ENCODE peak calls at places on chromosomes 11 and 22, in nine cellular contexts. One of them, this sample, is unnamed.

GRCh38 chr11:5891216-5891800 is 1.7 kb upstream of the OR52E5 start:
- DNase-seq in stimulated activated CD4-positive, alpha-beta T cell treated with anti-CD3 and anti-CD28 coated beads, Interleukin-15, amount 100 ng/mL, for 1 hour: no peak
- DNase-seq in stimulated activated CD8-positive, alpha-beta memory T cell treated with anti-CD3 and anti-CD28 coated beads, Interleukin-15, amount 100 ng/mL, for 4 hours: no peak
- DNase-seq in GM10248: no peak
- DNase-seq in activated CD8-positive, alpha-beta T cell treated with anti-CD3 and anti-CD28 coated beads, Interleukin-2, amount 10 ng/mL, durations not matched to agents 7 days and 5 days: no peak
- DNase-seq in hypothalamus: no peak
- DNase-seq in mucosa of gallbladder: no peak
- DNase-seq in mesenchymal stem cell: peak
- DNase-seq in NCI-H1092 treated with DMSO at 0.1 percent for 48 hours: peak
- DNase-seq in this sample: no peak

GRCh38 chr22:17724241-17724640 is 50.0 kb downstream of the BID start:
- DNase-seq in stimulated activated CD4-positive, alpha-beta T cell treated with anti-CD3 and anti-CD28 coated beads, Interleukin-15, amount 100 ng/mL, for 1 hour: no peak
- DNase-seq in stimulated activated CD8-positive, alpha-beta memory T cell treated with anti-CD3 and anti-CD28 coated beads, Interleukin-15, amount 100 ng/mL, for 4 hours: no peak
- DNase-seq in GM10248: no peak
- DNase-seq in activated CD8-positive, alpha-beta T cell treated with anti-CD3 and anti-CD28 coated beads, Interleukin-2, amount 10 ng/mL, durations not matched to agents 7 days and 5 days: no peak
- DNase-seq in hypothalamus: no peak
- DNase-seq in mucosa of gallbladder: no peak
- DNase-seq in mesenchymal stem cell: no peak
- DNase-seq in NCI-H1092 treated with DMSO at 0.1 percent for 48 hours: no peak
- DNase-seq in this sample: no peak

GRCh38 chr22:33710326-33710725 is 209.9 kb downstream of the LARGE1 start:
- DNase-seq in stimulated activated CD4-positive, alpha-beta T cell treated with anti-CD3 and anti-CD28 coated beads, Interleukin-15, amount 100 ng/mL, for 1 hour: no peak
- DNase-seq in stimulated activated CD8-positive, alpha-beta memory T cell treated with anti-CD3 and anti-CD28 coated beads, Interleukin-15, amount 100 ng/mL, for 4 hours: no peak
- DNase-seq in GM10248: no peak
- DNase-seq in activated CD8-positive, alpha-beta T cell treated with anti-CD3 and anti-CD28 coated beads, Interleukin-2, amount 10 ng/mL, durations not matched to agents 7 days and 5 days: no peak
- DNase-seq in hypothalamus: no peak
- DNase-seq in mucosa of gallbladder: no peak
- DNase-seq in mesenchymal stem cell: no peak
- DNase-seq in NCI-H1092 treated with DMSO at 0.1 percent for 48 hours: no peak
- DNase-seq in this sample: no peak

GRCh38 chr11:97995874-97996273 is 1024.9 kb upstream of the CNTN5 start:
- DNase-seq in stimulated activated CD4-positive, alpha-beta T cell treated with anti-CD3 and anti-CD28 coated beads, Interleukin-15, amount 100 ng/mL, for 1 hour: no peak
- DNase-seq in stimulated activated CD8-positive, alpha-beta memory T cell treated with anti-CD3 and anti-CD28 coated beads, Interleukin-15, amount 100 ng/mL, for 4 hours: no peak
- DNase-seq in GM10248: no peak
- DNase-seq in activated CD8-positive, alpha-beta T cell treated with anti-CD3 and anti-CD28 coated beads, Interleukin-2, amount 10 ng/mL, durations not matched to agents 7 days and 5 days: no peak
- DNase-seq in hypothalamus: no peak
- DNase-seq in mucosa of gallbladder: no peak
- DNase-seq in mesenchymal stem cell: no peak
- DNase-seq in NCI-H1092 treated with DMSO at 0.1 percent for 48 hours: no peak
- DNase-seq in this sample: no peak

GRCh38 chr22:47322854-47323253 is 560.4 kb downstream of the TBC1D22A start:
- DNase-seq in stimulated activated CD4-positive, alpha-beta T cell treated with anti-CD3 and anti-CD28 coated beads, Interleukin-15, amount 100 ng/mL, for 1 hour: no peak
- DNase-seq in stimulated activated CD8-positive, alpha-beta memory T cell treated with anti-CD3 and anti-CD28 coated beads, Interleukin-15, amount 100 ng/mL, for 4 hours: no peak
- DNase-seq in GM10248: no peak
- DNase-seq in activated CD8-positive, alpha-beta T cell treated with anti-CD3 and anti-CD28 coated beads, Interleukin-2, amount 10 ng/mL, durations not matched to agents 7 days and 5 days: no peak
- DNase-seq in hypothalamus: no peak
- DNase-seq in mucosa of gallbladder: no peak
- DNase-seq in mesenchymal stem cell: no peak
- DNase-seq in NCI-H1092 treated with DMSO at 0.1 percent for 48 hours: peak
- DNase-seq in this sample: peak

GRCh38 chr11:69003301-69003865 is 9.7 kb downstream of the MRGPRF start:
- DNase-seq in stimulated activated CD4-positive, alpha-beta T cell treated with anti-CD3 and anti-CD28 coated beads, Interleukin-15, amount 100 ng/mL, for 1 hour: no peak
- DNase-seq in stimulated activated CD8-positive, alpha-beta memory T cell treated with anti-CD3 and anti-CD28 coated beads, Interleukin-15, amount 100 ng/mL, for 4 hours: no peak
- DNase-seq in GM10248: no peak
- DNase-seq in activated CD8-positive, alpha-beta T cell treated with anti-CD3 and anti-CD28 coated beads, Interleukin-2, amount 10 ng/mL, durations not matched to agents 7 days and 5 days: no peak
- DNase-seq in hypothalamus: no peak
- DNase-seq in mucosa of gallbladder: no peak
- DNase-seq in mesenchymal stem cell: no peak
- DNase-seq in NCI-H1092 treated with DMSO at 0.1 percent for 48 hours: no peak
- DNase-seq in this sample: no peak

GRCh38 chr22:41939981-41940852 is 6.7 kb downstream of the CENPM start:
- DNase-seq in stimulated activated CD4-positive, alpha-beta T cell treated with anti-CD3 and anti-CD28 coated beads, Interleukin-15, amount 100 ng/mL, for 1 hour: peak
- DNase-seq in stimulated activated CD8-positive, alpha-beta memory T cell treated with anti-CD3 and anti-CD28 coated beads, Interleukin-15, amount 100 ng/mL, for 4 hours: peak
- DNase-seq in GM10248: peak
- DNase-seq in activated CD8-positive, alpha-beta T cell treated with anti-CD3 and anti-CD28 coated beads, Interleukin-2, amount 10 ng/mL, durations not matched to agents 7 days and 5 days: peak
- DNase-seq in hypothalamus: no peak
- DNase-seq in mucosa of gallbladder: peak
- DNase-seq in mesenchymal stem cell: peak
- DNase-seq in NCI-H1092 treated with DMSO at 0.1 percent for 48 hours: peak
- DNase-seq in this sample: peak

GRCh38 chr11:34318111-34319037 is 39.4 kb downstream of the ABTB2 start:
- DNase-seq in stimulated activated CD4-positive, alpha-beta T cell treated with anti-CD3 and anti-CD28 coated beads, Interleukin-15, amount 100 ng/mL, for 1 hour: no peak
- DNase-seq in stimulated activated CD8-positive, alpha-beta memory T cell treated with anti-CD3 and anti-CD28 coated beads, Interleukin-15, amount 100 ng/mL, for 4 hours: no peak
- DNase-seq in GM10248: no peak
- DNase-seq in activated CD8-positive, alpha-beta T cell treated with anti-CD3 and anti-CD28 coated beads, Interleukin-2, amount 10 ng/mL, durations not matched to agents 7 days and 5 days: no peak
- DNase-seq in hypothalamus: no peak
- DNase-seq in mucosa of gallbladder: peak
- DNase-seq in mesenchymal stem cell: peak
- DNase-seq in NCI-H1092 treated with DMSO at 0.1 percent for 48 hours: no peak
- DNase-seq in this sample: no peak

GRCh38 chr22:46287873-46288751 is 8.6 kb upstream of the GTSE1 start:
- DNase-seq in stimulated activated CD4-positive, alpha-beta T cell treated with anti-CD3 and anti-CD28 coated beads, Interleukin-15, amount 100 ng/mL, for 1 hour: no peak
- DNase-seq in stimulated activated CD8-positive, alpha-beta memory T cell treated with anti-CD3 and anti-CD28 coated beads, Interleukin-15, amount 100 ng/mL, for 4 hours: no peak
- DNase-seq in GM10248: peak
- DNase-seq in activated CD8-positive, alpha-beta T cell treated with anti-CD3 and anti-CD28 coated beads, Interleukin-2, amount 10 ng/mL, durations not matched to agents 7 days and 5 days: peak
- DNase-seq in hypothalamus: no peak
- DNase-seq in mucosa of gallbladder: peak
- DNase-seq in mesenchymal stem cell: no peak
- DNase-seq in NCI-H1092 treated with DMSO at 0.1 percent for 48 hours: no peak
- DNase-seq in this sample: no peak

GRCh38 chr11:127470485-127470884 is 469.9 kb upstream of the KIRREL3 start:
- DNase-seq in stimulated activated CD4-positive, alpha-beta T cell treated with anti-CD3 and anti-CD28 coated beads, Interleukin-15, amount 100 ng/mL, for 1 hour: no peak
- DNase-seq in stimulated activated CD8-positive, alpha-beta memory T cell treated with anti-CD3 and anti-CD28 coated beads, Interleukin-15, amount 100 ng/mL, for 4 hours: no peak
- DNase-seq in GM10248: no peak
- DNase-seq in activated CD8-positive, alpha-beta T cell treated with anti-CD3 and anti-CD28 coated beads, Interleukin-2, amount 10 ng/mL, durations not matched to agents 7 days and 5 days: no peak
- DNase-seq in hypothalamus: no peak
- DNase-seq in mucosa of gallbladder: no peak
- DNase-seq in mesenchymal stem cell: peak
- DNase-seq in NCI-H1092 treated with DMSO at 0.1 percent for 48 hours: peak
- DNase-seq in this sample: peak

GRCh38 chr11:827146-827860 is 416 bp upstream of the CRACR2B start:
- DNase-seq in stimulated activated CD4-positive, alpha-beta T cell treated with anti-CD3 and anti-CD28 coated beads, Interleukin-15, amount 100 ng/mL, for 1 hour: no peak
- DNase-seq in stimulated activated CD8-positive, alpha-beta memory T cell treated with anti-CD3 and anti-CD28 coated beads, Interleukin-15, amount 100 ng/mL, for 4 hours: no peak
- DNase-seq in GM10248: peak
- DNase-seq in activated CD8-positive, alpha-beta T cell treated with anti-CD3 and anti-CD28 coated beads, Interleukin-2, amount 10 ng/mL, durations not matched to agents 7 days and 5 days: peak
- DNase-seq in hypothalamus: no peak
- DNase-seq in mucosa of gallbladder: no peak
- DNase-seq in mesenchymal stem cell: no peak
- DNase-seq in NCI-H1092 treated with DMSO at 0.1 percent for 48 hours: no peak
- DNase-seq in this sample: peak

GRCh38 chr22:42585096-42585495 is 29.6 kb downstream of the POLDIP3 start:
- DNase-seq in stimulated activated CD4-positive, alpha-beta T cell treated with anti-CD3 and anti-CD28 coated beads, Interleukin-15, amount 100 ng/mL, for 1 hour: no peak
- DNase-seq in stimulated activated CD8-positive, alpha-beta memory T cell treated with anti-CD3 and anti-CD28 coated beads, Interleukin-15, amount 100 ng/mL, for 4 hours: no peak
- DNase-seq in GM10248: no peak
- DNase-seq in activated CD8-positive, alpha-beta T cell treated with anti-CD3 and anti-CD28 coated beads, Interleukin-2, amount 10 ng/mL, durations not matched to agents 7 days and 5 days: no peak
- DNase-seq in hypothalamus: no peak
- DNase-seq in mucosa of gallbladder: no peak
- DNase-seq in mesenchymal stem cell: no peak
- DNase-seq in NCI-H1092 treated with DMSO at 0.1 percent for 48 hours: no peak
- DNase-seq in this sample: no peak

GRCh38 chr22:37184816-37185541 is 3.1 kb downstream of the C1QTNF6 start:
- DNase-seq in stimulated activated CD4-positive, alpha-beta T cell treated with anti-CD3 and anti-CD28 coated beads, Interleukin-15, amount 100 ng/mL, for 1 hour: no peak
- DNase-seq in stimulated activated CD8-positive, alpha-beta memory T cell treated with anti-CD3 and anti-CD28 coated beads, Interleukin-15, amount 100 ng/mL, for 4 hours: no peak
- DNase-seq in GM10248: no peak
- DNase-seq in activated CD8-positive, alpha-beta T cell treated with anti-CD3 and anti-CD28 coated beads, Interleukin-2, amount 10 ng/mL, durations not matched to agents 7 days and 5 days: no peak
- DNase-seq in hypothalamus: no peak
- DNase-seq in mucosa of gallbladder: no peak
- DNase-seq in mesenchymal stem cell: no peak
- DNase-seq in NCI-H1092 treated with DMSO at 0.1 percent for 48 hours: no peak
- DNase-seq in this sample: no peak

GRCh38 chr11:127496165-127496564 is 495.6 kb upstream of the KIRREL3 start:
- DNase-seq in stimulated activated CD4-positive, alpha-beta T cell treated with anti-CD3 and anti-CD28 coated beads, Interleukin-15, amount 100 ng/mL, for 1 hour: no peak
- DNase-seq in stimulated activated CD8-positive, alpha-beta memory T cell treated with anti-CD3 and anti-CD28 coated beads, Interleukin-15, amount 100 ng/mL, for 4 hours: no peak
- DNase-seq in GM10248: no peak
- DNase-seq in activated CD8-positive, alpha-beta T cell treated with anti-CD3 and anti-CD28 coated beads, Interleukin-2, amount 10 ng/mL, durations not matched to agents 7 days and 5 days: no peak
- DNase-seq in hypothalamus: no peak
- DNase-seq in mucosa of gallbladder: no peak
- DNase-seq in mesenchymal stem cell: no peak
- DNase-seq in NCI-H1092 treated with DMSO at 0.1 percent for 48 hours: no peak
- DNase-seq in this sample: no peak

GRCh38 chr11:118607401-118608267 is at the start of gene PHLDB1:
- DNase-seq in stimulated activated CD4-positive, alpha-beta T cell treated with anti-CD3 and anti-CD28 coated beads, Interleukin-15, amount 100 ng/mL, for 1 hour: peak
- DNase-seq in stimulated activated CD8-positive, alpha-beta memory T cell treated with anti-CD3 and anti-CD28 coated beads, Interleukin-15, amount 100 ng/mL, for 4 hours: peak
- DNase-seq in GM10248: peak
- DNase-seq in activated CD8-positive, alpha-beta T cell treated with anti-CD3 and anti-CD28 coated beads, Interleukin-2, amount 10 ng/mL, durations not matched to agents 7 days and 5 days: peak
- DNase-seq in hypothalamus: peak
- DNase-seq in mucosa of gallbladder: no peak
- DNase-seq in mesenchymal stem cell: peak
- DNase-seq in NCI-H1092 treated with DMSO at 0.1 percent for 48 hours: peak
- DNase-seq in this sample: peak

GRCh38 chr11:12079726-12080556 is 30.4 kb upstream of the MICAL2 start:
- DNase-seq in stimulated activated CD4-positive, alpha-beta T cell treated with anti-CD3 and anti-CD28 coated beads, Interleukin-15, amount 100 ng/mL, for 1 hour: no peak
- DNase-seq in stimulated activated CD8-positive, alpha-beta memory T cell treated with anti-CD3 and anti-CD28 coated beads, Interleukin-15, amount 100 ng/mL, for 4 hours: no peak
- DNase-seq in GM10248: no peak
- DNase-seq in activated CD8-positive, alpha-beta T cell treated with anti-CD3 and anti-CD28 coated beads, Interleukin-2, amount 10 ng/mL, durations not matched to agents 7 days and 5 days: no peak
- DNase-seq in hypothalamus: no peak
- DNase-seq in mucosa of gallbladder: no peak
- DNase-seq in mesenchymal stem cell: peak
- DNase-seq in NCI-H1092 treated with DMSO at 0.1 percent for 48 hours: no peak
- DNase-seq in this sample: peak

GRCh38 chr22:44406581-44407403 is 91.2 kb downstream of the RTL6 start:
- DNase-seq in stimulated activated CD4-positive, alpha-beta T cell treated with anti-CD3 and anti-CD28 coated beads, Interleukin-15, amount 100 ng/mL, for 1 hour: no peak
- DNase-seq in stimulated activated CD8-positive, alpha-beta memory T cell treated with anti-CD3 and anti-CD28 coated beads, Interleukin-15, amount 100 ng/mL, for 4 hours: no peak
- DNase-seq in GM10248: no peak
- DNase-seq in activated CD8-positive, alpha-beta T cell treated with anti-CD3 and anti-CD28 coated beads, Interleukin-2, amount 10 ng/mL, durations not matched to agents 7 days and 5 days: no peak
- DNase-seq in hypothalamus: no peak
- DNase-seq in mucosa of gallbladder: no peak
- DNase-seq in mesenchymal stem cell: no peak
- DNase-seq in NCI-H1092 treated with DMSO at 0.1 percent for 48 hours: no peak
- DNase-seq in this sample: no peak

GRCh38 chr11:65488273-65489058 is 10.4 kb upstream of the MALAT1 start:
- DNase-seq in stimulated activated CD4-positive, alpha-beta T cell treated with anti-CD3 and anti-CD28 coated beads, Interleukin-15, amount 100 ng/mL, for 1 hour: no peak
- DNase-seq in stimulated activated CD8-positive, alpha-beta memory T cell treated with anti-CD3 and anti-CD28 coated beads, Interleukin-15, amount 100 ng/mL, for 4 hours: no peak
- DNase-seq in GM10248: peak
- DNase-seq in activated CD8-positive, alpha-beta T cell treated with anti-CD3 and anti-CD28 coated beads, Interleukin-2, amount 10 ng/mL, durations not matched to agents 7 days and 5 days: no peak
- DNase-seq in hypothalamus: no peak
- DNase-seq in mucosa of gallbladder: no peak
- DNase-seq in mesenchymal stem cell: peak
- DNase-seq in NCI-H1092 treated with DMSO at 0.1 percent for 48 hours: no peak
- DNase-seq in this sample: no peak

GRCh38 chr11:128517457-128518230 is 69.7 kb downstream of the ETS1 start:
- DNase-seq in stimulated activated CD4-positive, alpha-beta T cell treated with anti-CD3 and anti-CD28 coated beads, Interleukin-15, amount 100 ng/mL, for 1 hour: no peak
- DNase-seq in stimulated activated CD8-positive, alpha-beta memory T cell treated with anti-CD3 and anti-CD28 coated beads, Interleukin-15, amount 100 ng/mL, for 4 hours: no peak
- DNase-seq in GM10248: no peak
- DNase-seq in activated CD8-positive, alpha-beta T cell treated with anti-CD3 and anti-CD28 coated beads, Interleukin-2, amount 10 ng/mL, durations not matched to agents 7 days and 5 days: no peak
- DNase-seq in hypothalamus: no peak
- DNase-seq in mucosa of gallbladder: no peak
- DNase-seq in mesenchymal stem cell: no peak
- DNase-seq in NCI-H1092 treated with DMSO at 0.1 percent for 48 hours: no peak
- DNase-seq in this sample: no peak

GRCh38 chr11:77560605-77561004 is 29.1 kb upstream of the AQP11 start:
- DNase-seq in stimulated activated CD4-positive, alpha-beta T cell treated with anti-CD3 and anti-CD28 coated beads, Interleukin-15, amount 100 ng/mL, for 1 hour: no peak
- DNase-seq in stimulated activated CD8-positive, alpha-beta memory T cell treated with anti-CD3 and anti-CD28 coated beads, Interleukin-15, amount 100 ng/mL, for 4 hours: no peak
- DNase-seq in GM10248: no peak
- DNase-seq in activated CD8-positive, alpha-beta T cell treated with anti-CD3 and anti-CD28 coated beads, Interleukin-2, amount 10 ng/mL, durations not matched to agents 7 days and 5 days: no peak
- DNase-seq in hypothalamus: no peak
- DNase-seq in mucosa of gallbladder: no peak
- DNase-seq in mesenchymal stem cell: peak
- DNase-seq in NCI-H1092 treated with DMSO at 0.1 percent for 48 hours: no peak
- DNase-seq in this sample: no peak

GRCh38 chr11:20429216-20429615 is 41.7 kb downstream of the PRMT3 start:
- DNase-seq in stimulated activated CD4-positive, alpha-beta T cell treated with anti-CD3 and anti-CD28 coated beads, Interleukin-15, amount 100 ng/mL, for 1 hour: no peak
- DNase-seq in stimulated activated CD8-positive, alpha-beta memory T cell treated with anti-CD3 and anti-CD28 coated beads, Interleukin-15, amount 100 ng/mL, for 4 hours: no peak
- DNase-seq in GM10248: no peak
- DNase-seq in activated CD8-positive, alpha-beta T cell treated with anti-CD3 and anti-CD28 coated beads, Interleukin-2, amount 10 ng/mL, durations not matched to agents 7 days and 5 days: no peak
- DNase-seq in hypothalamus: no peak
- DNase-seq in mucosa of gallbladder: no peak
- DNase-seq in mesenchymal stem cell: no peak
- DNase-seq in NCI-H1092 treated with DMSO at 0.1 percent for 48 hours: no peak
- DNase-seq in this sample: no peak

GRCh38 chr22:43446881-43447280 is 35.1 kb downstream of the MPPED1 start:
- DNase-seq in stimulated activated CD4-positive, alpha-beta T cell treated with anti-CD3 and anti-CD28 coated beads, Interleukin-15, amount 100 ng/mL, for 1 hour: no peak
- DNase-seq in stimulated activated CD8-positive, alpha-beta memory T cell treated with anti-CD3 and anti-CD28 coated beads, Interleukin-15, amount 100 ng/mL, for 4 hours: no peak
- DNase-seq in GM10248: no peak
- DNase-seq in activated CD8-positive, alpha-beta T cell treated with anti-CD3 and anti-CD28 coated beads, Interleukin-2, amount 10 ng/mL, durations not matched to agents 7 days and 5 days: no peak
- DNase-seq in hypothalamus: no peak
- DNase-seq in mucosa of gallbladder: no peak
- DNase-seq in mesenchymal stem cell: no peak
- DNase-seq in NCI-H1092 treated with DMSO at 0.1 percent for 48 hours: peak
- DNase-seq in this sample: peak

GRCh38 chr11:10909141-10909883 is 51.5 kb upstream of the ZBED5 start:
- DNase-seq in stimulated activated CD4-positive, alpha-beta T cell treated with anti-CD3 and anti-CD28 coated beads, Interleukin-15, amount 100 ng/mL, for 1 hour: no peak
- DNase-seq in stimulated activated CD8-positive, alpha-beta memory T cell treated with anti-CD3 and anti-CD28 coated beads, Interleukin-15, amount 100 ng/mL, for 4 hours: no peak
- DNase-seq in GM10248: no peak
- DNase-seq in activated CD8-positive, alpha-beta T cell treated with anti-CD3 and anti-CD28 coated beads, Interleukin-2, amount 10 ng/mL, durations not matched to agents 7 days and 5 days: no peak
- DNase-seq in hypothalamus: no peak
- DNase-seq in mucosa of gallbladder: no peak
- DNase-seq in mesenchymal stem cell: no peak
- DNase-seq in NCI-H1092 treated with DMSO at 0.1 percent for 48 hours: no peak
- DNase-seq in this sample: peak

GRCh38 chr11:1568451-1568911 is 3.6 kb downstream of the DUSP8 start:
- DNase-seq in stimulated activated CD4-positive, alpha-beta T cell treated with anti-CD3 and anti-CD28 coated beads, Interleukin-15, amount 100 ng/mL, for 1 hour: no peak
- DNase-seq in stimulated activated CD8-positive, alpha-beta memory T cell treated with anti-CD3 and anti-CD28 coated beads, Interleukin-15, amount 100 ng/mL, for 4 hours: no peak
- DNase-seq in GM10248: no peak
- DNase-seq in activated CD8-positive, alpha-beta T cell treated with anti-CD3 and anti-CD28 coated beads, Interleukin-2, amount 10 ng/mL, durations not matched to agents 7 days and 5 days: peak
- DNase-seq in hypothalamus: no peak
- DNase-seq in mucosa of gallbladder: no peak
- DNase-seq in mesenchymal stem cell: no peak
- DNase-seq in NCI-H1092 treated with DMSO at 0.1 percent for 48 hours: peak
- DNase-seq in this sample: no peak

GRCh38 chr11:122681731-122682130 is 26.2 kb downstream of the UBASH3B start:
- DNase-seq in stimulated activated CD4-positive, alpha-beta T cell treated with anti-CD3 and anti-CD28 coated beads, Interleukin-15, amount 100 ng/mL, for 1 hour: no peak
- DNase-seq in stimulated activated CD8-positive, alpha-beta memory T cell treated with anti-CD3 and anti-CD28 coated beads, Interleukin-15, amount 100 ng/mL, for 4 hours: no peak
- DNase-seq in GM10248: no peak
- DNase-seq in activated CD8-positive, alpha-beta T cell treated with anti-CD3 and anti-CD28 coated beads, Interleukin-2, amount 10 ng/mL, durations not matched to agents 7 days and 5 days: no peak
- DNase-seq in hypothalamus: no peak
- DNase-seq in mucosa of gallbladder: no peak
- DNase-seq in mesenchymal stem cell: peak
- DNase-seq in NCI-H1092 treated with DMSO at 0.1 percent for 48 hours: no peak
- DNase-seq in this sample: no peak

GRCh38 chr11:130721736-130722135 is 194.5 kb downstream of the SNX19 start:
- DNase-seq in stimulated activated CD4-positive, alpha-beta T cell treated with anti-CD3 and anti-CD28 coated beads, Interleukin-15, amount 100 ng/mL, for 1 hour: no peak
- DNase-seq in stimulated activated CD8-positive, alpha-beta memory T cell treated with anti-CD3 and anti-CD28 coated beads, Interleukin-15, amount 100 ng/mL, for 4 hours: no peak
- DNase-seq in GM10248: no peak
- DNase-seq in activated CD8-positive, alpha-beta T cell treated with anti-CD3 and anti-CD28 coated beads, Interleukin-2, amount 10 ng/mL, durations not matched to agents 7 days and 5 days: no peak
- DNase-seq in hypothalamus: no peak
- DNase-seq in mucosa of gallbladder: no peak
- DNase-seq in mesenchymal stem cell: peak
- DNase-seq in NCI-H1092 treated with DMSO at 0.1 percent for 48 hours: no peak
- DNase-seq in this sample: no peak